ENCODE peak calls at places on chromosome 21, in nine cellular contexts. D, I, S, Q, V, N, E, Y and P are unnamed samples.

GRCh38 chr21:35664683-35665082 is 395.6 kb downstream of the SETD4 start:
- DNase-seq in D (peak), I (no peak), S (no peak), Q (peak), V (no peak), N (peak), E (no peak), Y (no peak), P (no peak)

GRCh38 chr21:42112223-42112622 is 41.1 kb downstream of the UMODL1 start:
- DNase-seq in D (no peak), I (no peak), S (no peak), Q (no peak), V (no peak), N (no peak), E (no peak), Y (no peak), P (no peak)

GRCh38 chr21:43814215-43815106 is 25.1 kb downstream of the RRP1 start:
- DNase-seq in D (no peak), I (no peak), S (peak), Q (no peak), V (no peak), N (no peak), E (no peak), Y (no peak), P (no peak)

GRCh38 chr21:42237577-42237976 is 18.6 kb downstream of the ABCG1 start:
- DNase-seq in D (no peak), I (no peak), S (no peak), Q (no peak), V (no peak), N (no peak), E (no peak), Y (no peak), P (no peak)

GRCh38 chr21:38505654-38506523 is 7.6 kb upstream of the ERG start:
- DNase-seq in D (peak), I (peak), S (peak), Q (peak), V (peak), N (peak), E (peak), Y (peak), P (peak)

GRCh38 chr21:39867198-39867650 is at the start of gene PCP4:
- DNase-seq in D (no peak), I (peak), S (peak), Q (peak), V (peak), N (peak), E (peak), Y (peak), P (peak)

GRCh38 chr21:37364722-37365121 is 1.9 kb upstream of the DYRK1A start:
- DNase-seq in D (no peak), I (no peak), S (no peak), Q (no peak), V (no peak), N (no peak), E (no peak), Y (no peak), P (no peak)

GRCh38 chr21:25359724-25360123 is 247.6 kb downstream of the MRPL39 start:
- DNase-seq in D (no peak), I (no peak), S (peak), Q (no peak), V (no peak), N (peak), E (no peak), Y (no peak), P (no peak)

GRCh38 chr21:38499296-38499695 is 1.0 kb upstream of the ERG start:
- DNase-seq in D (peak), I (no peak), S (no peak), Q (no peak), V (no peak), N (no peak), E (no peak), Y (no peak), P (no peak)

GRCh38 chr21:23951251-23951650 is 1656.0 kb downstream of the MRPL39 start:
- DNase-seq in D (peak), I (no peak), S (peak), Q (no peak), V (no peak), N (peak), E (no peak), Y (no peak), P (no peak)

GRCh38 chr21:36021251-36021837 is 39.0 kb downstream of the SETD4 start:
- DNase-seq in D (no peak), I (no peak), S (no peak), Q (no peak), V (no peak), N (no peak), E (no peak), Y (no peak), P (no peak)

GRCh38 chr21:38952890-38953289 is 147.2 kb downstream of the ETS2 start:
- DNase-seq in D (no peak), I (no peak), S (no peak), Q (no peak), V (no peak), N (no peak), E (no peak), Y (no peak), P (no peak)

GRCh38 chr21:23218667-23219066 is 2220.5 kb downstream of the NCAM2 start:
- DNase-seq in D (no peak), I (no peak), S (no peak), Q (no peak), V (no peak), N (peak), E (no peak), Y (no peak), P (no peak)

GRCh38 chr21:42862123-42862475 is 17.2 kb downstream of the WDR4 start:
- DNase-seq in D (no peak), I (no peak), S (no peak), Q (no peak), V (no peak), N (no peak), E (no peak), Y (no peak), P (no peak)

GRCh38 chr21:43343095-43343991 is 83.6 kb downstream of the SIK1 start:
- DNase-seq in D (no peak), I (no peak), S (no peak), Q (no peak), V (no peak), N (peak), E (no peak), Y (peak), P (no peak)

GRCh38 chr21:21002137-21002536 is 3.9 kb downstream of the NCAM2 start:
- DNase-seq in D (no peak), I (no peak), S (no peak), Q (no peak), V (no peak), N (no peak), E (no peak), Y (no peak), P (no peak)
- H3K4me3 ChIP-seq in D (no peak), I (no peak), S (no peak), Q (no peak), V (no peak), N (no peak), E (no peak), Y (no peak), P (peak)

DNA sequence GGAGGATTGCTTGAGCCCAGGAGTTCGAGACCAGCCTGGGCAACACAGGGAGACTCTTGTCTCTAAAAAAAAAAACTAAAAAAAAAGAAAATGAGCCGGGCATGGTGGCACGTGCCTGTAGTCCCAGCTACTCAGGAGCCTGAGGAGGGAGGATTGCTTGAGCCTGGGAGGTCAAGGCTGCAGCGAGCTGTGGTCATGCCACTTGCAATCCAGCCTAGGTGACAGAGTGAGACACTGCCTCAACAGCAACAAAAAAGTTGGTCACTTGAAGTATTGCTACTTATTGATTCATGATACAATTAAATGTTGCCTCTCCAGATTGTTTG is 57.9 kb upstream of the CXADR start:
- DNase-seq in D (no peak), I (no peak), S (no peak), Q (no peak), V (no peak), N (no peak), E (no peak), Y (no peak), P (no peak)
- H3K9ac ChIP-seq in D (no peak), I (peak), S (no peak), Q (no peak), V (peak), N (no peak), E (no peak), Y (no peak), P (peak)

GRCh38 chr21:45432575-45433255 is 27.8 kb downstream of the COL18A1 start:
- DNase-seq in D (peak), I (no peak), S (peak), Q (no peak), V (no peak), N (no peak), E (no peak), Y (no peak), P (no peak)

GRCh38 chr21:45433301-45433700 is 28.3 kb downstream of the COL18A1 start:
- DNase-seq in D (no peak), I (no peak), S (no peak), Q (no peak), V (no peak), N (no peak), E (no peak), Y (no peak), P (no peak)

GRCh38 chr21:45430521-45431501 is 25.8 kb downstream of the COL18A1 start:
- DNase-seq in D (peak), I (no peak), S (peak), Q (no peak), V (peak), N (no peak), E (peak), Y (no peak), P (no peak)

GRCh38 chr21:45433911-45434644 is 29.1 kb downstream of the COL18A1 start:
- DNase-seq in D (no peak), I (no peak), S (no peak), Q (no peak), V (no peak), N (no peak), E (no peak), Y (no peak), P (no peak)

DNA sequence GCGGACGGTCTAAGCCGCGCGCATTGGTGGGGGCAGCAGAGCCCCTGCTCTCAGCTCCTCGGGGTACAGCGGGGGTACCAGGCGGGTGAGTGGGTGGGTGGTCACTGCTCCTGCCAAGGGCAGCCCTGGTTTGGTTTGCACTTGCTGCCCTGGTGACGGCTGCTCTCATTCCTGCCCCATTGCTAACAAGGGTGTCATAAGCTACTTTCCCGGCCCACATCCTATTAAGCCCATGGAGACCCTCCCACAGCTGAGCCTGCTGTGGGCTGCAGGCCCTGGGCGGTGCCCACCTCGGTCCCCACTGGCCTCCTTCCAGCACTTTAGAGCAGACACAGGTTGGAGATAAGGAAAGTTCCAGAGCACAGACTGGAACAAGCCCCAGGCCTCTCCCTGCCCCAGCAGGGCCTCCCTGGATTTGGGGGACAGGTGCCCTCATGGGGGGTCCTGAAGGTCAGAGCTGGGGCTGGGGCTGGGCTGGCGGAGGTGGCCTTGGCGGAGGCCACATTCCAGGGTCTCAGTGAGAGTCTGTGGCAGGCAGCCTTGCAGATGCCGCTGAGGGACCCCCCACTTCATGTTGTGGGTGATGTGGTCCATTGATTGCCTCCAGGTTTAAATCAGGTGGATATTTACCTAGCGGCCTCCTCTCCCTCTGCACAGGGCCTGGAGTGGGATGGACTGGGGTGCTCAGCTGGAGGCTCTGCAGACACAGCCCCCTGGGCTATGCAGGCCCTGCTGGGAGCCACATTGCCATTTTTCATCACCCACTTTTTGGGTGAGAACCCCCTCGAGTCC is 27.0 kb downstream of the COL18A1 start:
- DNase-seq in D (peak), I (no peak), S (no peak), Q (no peak), V (no peak), N (no peak), E (no peak), Y (no peak), P (no peak)
- H3K4me3 ChIP-seq in D (no peak), I (no peak), S (no peak), Q (no peak), V (no peak), N (no peak), E (no peak), Y (no peak), P (no peak)

DNA sequence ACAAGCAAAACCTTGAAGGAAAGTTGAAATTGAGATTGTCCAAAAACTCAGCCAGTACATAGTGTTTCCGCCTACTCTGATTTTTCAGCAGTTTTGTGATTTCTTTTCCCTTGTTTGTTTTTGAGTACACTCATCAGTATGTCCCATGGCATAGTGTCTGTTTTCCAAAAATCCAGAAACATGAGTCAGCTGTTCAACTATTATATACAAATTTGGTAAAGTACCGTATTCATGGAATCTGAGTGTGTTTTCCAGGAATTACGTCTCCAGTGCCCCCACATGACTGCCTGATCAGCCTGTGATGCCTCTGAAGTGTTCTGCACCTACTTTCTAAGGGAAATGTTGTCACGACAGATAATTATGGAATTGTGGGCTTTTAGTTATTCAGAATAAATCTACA is 186.8 kb downstream of the LTN1 start:
- DNase-seq in D (peak), I (no peak), S (peak), Q (no peak), V (no peak), N (peak), E (no peak), Y (no peak), P (no peak)
- H3K9ac ChIP-seq in D (no peak), I (no peak), S (no peak), Q (no peak), V (no peak), N (no peak), E (no peak), Y (no peak), P (no peak)

GRCh38 chr21:29297483-29298347 is 1.0 kb upstream of the BACH1 start:
- DNase-seq in D (no peak), I (no peak), S (no peak), Q (no peak), V (no peak), N (no peak), E (no peak), Y (no peak), P (no peak)
- H3K4me3 ChIP-seq in D (peak), I (peak), S (no peak), Q (no peak), V (peak), N (peak), E (peak), Y (peak), P (peak)

DNA sequence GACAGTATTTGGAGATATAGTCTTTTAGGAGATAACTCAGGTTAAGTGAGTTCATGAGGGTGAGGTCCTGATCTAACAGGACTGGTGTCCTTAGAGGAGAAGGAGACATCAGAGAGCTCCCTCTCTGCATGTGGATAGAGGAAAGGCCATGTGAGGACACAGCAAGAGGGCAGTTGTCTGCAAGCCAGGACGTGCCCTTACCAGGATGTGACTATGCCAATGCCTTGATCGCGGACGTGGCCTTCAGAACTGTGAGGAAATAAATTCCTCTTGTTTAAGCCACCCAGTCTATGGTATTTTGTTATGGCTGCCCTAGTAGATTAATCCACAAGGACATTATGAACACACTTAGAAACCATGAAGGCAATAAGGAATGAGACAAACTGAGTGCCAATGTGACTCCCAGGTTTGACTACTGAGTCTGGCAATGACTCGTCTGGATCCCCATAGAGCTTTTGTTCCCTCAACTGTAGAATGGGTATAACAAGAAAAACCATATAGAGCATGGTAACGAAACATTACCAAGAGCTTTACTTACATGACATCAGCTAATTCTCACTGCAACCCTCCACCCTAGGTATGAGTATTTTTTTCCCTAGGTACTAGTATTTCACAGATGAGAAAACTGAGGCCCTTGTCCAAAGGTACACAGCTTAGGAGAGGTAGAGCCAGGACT is 6.5 kb downstream of the URB1 start:
- DNase-seq in D (no peak), I (no peak), S (no peak), Q (no peak), V (no peak), N (no peak), E (no peak), Y (no peak), P (no peak)
- H3K9ac ChIP-seq in D (peak), I (no peak), S (no peak), Q (no peak), V (no peak), N (no peak), E (no peak), Y (no peak), P (no peak)

DNA sequence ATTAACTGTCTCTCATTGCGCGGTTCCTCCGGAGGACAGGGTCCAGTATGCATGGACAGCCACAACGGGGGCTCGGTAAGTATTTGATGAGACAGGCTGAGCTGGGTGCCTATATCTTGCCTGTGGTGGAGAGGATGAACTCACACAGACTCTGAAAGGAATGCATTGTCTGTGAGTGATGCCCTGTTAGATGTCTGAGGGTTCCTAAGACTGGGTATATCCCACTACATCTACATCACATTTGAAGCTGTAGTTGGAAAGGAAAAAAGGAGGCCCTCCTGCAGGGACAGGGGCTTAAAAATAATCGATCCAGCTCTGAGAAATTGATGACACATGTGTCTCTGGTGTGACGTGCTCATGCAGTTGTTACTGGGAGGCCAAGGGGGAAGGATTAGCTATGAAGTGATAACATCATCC is 1.9 kb downstream of the ADARB1 start:
- DNase-seq in D (no peak), I (no peak), S (no peak), Q (no peak), V (no peak), N (peak), E (no peak), Y (no peak), P (no peak)
- H3K4me3 ChIP-seq in D (peak), I (no peak), S (no peak), Q (no peak), V (no peak), N (peak), E (no peak), Y (no peak), P (peak)